ENCODE peak calls at places on chromosomes 4 and X, in nine cellular contexts. One of them, this sample, is unnamed. For H3K4me1, the result is how much of the 10 kb centered on the place peaks cover.

GRCh38 chrX:13664026-13664425 is 11.1 kb downstream of the TCEANC start:
- ATAC-seq in upper lobe of right lung: no peak
- ATAC-seq in CD8-positive, alpha-beta T cell: no peak
- ATAC-seq in Panc1: no peak
- ATAC-seq in HCT116: no peak
- ATAC-seq in K562: no peak
- ATAC-seq in IMR-90: no peak
- ATAC-seq in body of pancreas: no peak
- ATAC-seq in heart right ventricle: peak
- ATAC-seq in this sample: no peak

GRCh38 chr4:22233257-22233656 is 282.6 kb downstream of the ADGRA3 start:
- ATAC-seq in upper lobe of right lung: no peak
- ATAC-seq in CD8-positive, alpha-beta T cell: no peak
- ATAC-seq in Panc1: no peak
- ATAC-seq in HCT116: no peak
- ATAC-seq in K562: no peak
- ATAC-seq in IMR-90: no peak
- ATAC-seq in body of pancreas: no peak
- ATAC-seq in heart right ventricle: no peak
- ATAC-seq in this sample: no peak

GRCh38 chr4:88171206-88171605 is 12.8 kb upstream of the ABCG2 start:
- ATAC-seq in upper lobe of right lung: no peak
- ATAC-seq in CD8-positive, alpha-beta T cell: no peak
- ATAC-seq in Panc1: no peak
- ATAC-seq in HCT116: no peak
- ATAC-seq in K562: no peak
- ATAC-seq in IMR-90: no peak
- ATAC-seq in body of pancreas: no peak
- ATAC-seq in heart right ventricle: no peak
- ATAC-seq in this sample: no peak

GRCh38 chrX:86604620-86605019 is 456.4 kb downstream of the DACH2 start:
- ATAC-seq in upper lobe of right lung: no peak
- ATAC-seq in CD8-positive, alpha-beta T cell: no peak
- ATAC-seq in Panc1: no peak
- ATAC-seq in HCT116: no peak
- ATAC-seq in K562: no peak
- ATAC-seq in IMR-90: no peak
- ATAC-seq in body of pancreas: no peak
- ATAC-seq in heart right ventricle: no peak
- ATAC-seq in this sample: no peak

GRCh38 chr4:15162465-15163283 is 160.4 kb downstream of the CPEB2 start:
- ATAC-seq in upper lobe of right lung: peak
- ATAC-seq in CD8-positive, alpha-beta T cell: no peak
- ATAC-seq in Panc1: no peak
- ATAC-seq in HCT116: peak
- ATAC-seq in K562: peak
- ATAC-seq in IMR-90: peak
- ATAC-seq in body of pancreas: no peak
- ATAC-seq in heart right ventricle: no peak
- ATAC-seq in this sample: peak

GRCh38 chr4:111046811-111047210 is 423.9 kb upstream of the PITX2 start:
- ATAC-seq in upper lobe of right lung: no peak
- ATAC-seq in CD8-positive, alpha-beta T cell: no peak
- ATAC-seq in Panc1: no peak
- ATAC-seq in HCT116: no peak
- ATAC-seq in K562: no peak
- ATAC-seq in IMR-90: no peak
- ATAC-seq in body of pancreas: no peak
- ATAC-seq in heart right ventricle: no peak
- ATAC-seq in this sample: no peak

GRCh38 chr4:102593147-102593546 is 92.0 kb downstream of the NFKB1 start:
- ATAC-seq in upper lobe of right lung: no peak
- ATAC-seq in CD8-positive, alpha-beta T cell: no peak
- ATAC-seq in Panc1: no peak
- ATAC-seq in HCT116: no peak
- ATAC-seq in K562: no peak
- ATAC-seq in IMR-90: no peak
- ATAC-seq in body of pancreas: no peak
- ATAC-seq in heart right ventricle: no peak
- ATAC-seq in this sample: no peak

GRCh38 chr4:2417765-2418651 is at the start of gene ZFYVE28:
- ATAC-seq in upper lobe of right lung: no peak
- ATAC-seq in CD8-positive, alpha-beta T cell: no peak
- ATAC-seq in Panc1: peak
- ATAC-seq in HCT116: peak
- ATAC-seq in K562: peak
- ATAC-seq in IMR-90: peak
- ATAC-seq in body of pancreas: no peak
- ATAC-seq in heart right ventricle: no peak
- ATAC-seq in this sample: peak

GRCh38 chr4:77629885-77630284 is 24.3 kb downstream of the CXCL13 start:
- ATAC-seq in upper lobe of right lung: no peak
- ATAC-seq in CD8-positive, alpha-beta T cell: no peak
- ATAC-seq in Panc1: no peak
- ATAC-seq in HCT116: no peak
- ATAC-seq in K562: no peak
- ATAC-seq in IMR-90: no peak
- ATAC-seq in body of pancreas: no peak
- ATAC-seq in heart right ventricle: no peak
- ATAC-seq in this sample: no peak

GRCh38 chrX:103877571-103877970 is 45.5 kb upstream of the RAB9B start:
- ATAC-seq in upper lobe of right lung: no peak
- ATAC-seq in CD8-positive, alpha-beta T cell: no peak
- ATAC-seq in Panc1: no peak
- ATAC-seq in HCT116: no peak
- ATAC-seq in K562: no peak
- ATAC-seq in IMR-90: no peak
- ATAC-seq in body of pancreas: no peak
- ATAC-seq in heart right ventricle: no peak
- ATAC-seq in this sample: no peak

GRCh38 chr4:38687571-38688011 is 23.6 kb downstream of the KLF3 start:
- ATAC-seq in upper lobe of right lung: no peak
- ATAC-seq in CD8-positive, alpha-beta T cell: no peak
- ATAC-seq in Panc1: no peak
- ATAC-seq in HCT116: peak
- ATAC-seq in K562: no peak
- ATAC-seq in IMR-90: no peak
- ATAC-seq in body of pancreas: no peak
- ATAC-seq in heart right ventricle: no peak
- ATAC-seq in this sample: no peak

GRCh38 chr4:53618321-53618720 is 27.0 kb upstream of the LNX1 start:
- ATAC-seq in upper lobe of right lung: no peak
- ATAC-seq in CD8-positive, alpha-beta T cell: no peak
- ATAC-seq in Panc1: no peak
- ATAC-seq in HCT116: no peak
- ATAC-seq in K562: no peak
- ATAC-seq in IMR-90: no peak
- ATAC-seq in body of pancreas: no peak
- ATAC-seq in heart right ventricle: peak
- ATAC-seq in this sample: no peak

GRCh38 chr4:150045410-150045809 is 32.8 kb upstream of the DCLK2 start:
- ATAC-seq in upper lobe of right lung: no peak
- ATAC-seq in CD8-positive, alpha-beta T cell: no peak
- ATAC-seq in Panc1: no peak
- ATAC-seq in HCT116: no peak
- ATAC-seq in K562: no peak
- ATAC-seq in IMR-90: no peak
- ATAC-seq in body of pancreas: no peak
- ATAC-seq in heart right ventricle: no peak
- ATAC-seq in this sample: no peak

GRCh38 chr4:150047546-150047945 is 30.7 kb upstream of the DCLK2 start:
- ATAC-seq in upper lobe of right lung: no peak
- ATAC-seq in CD8-positive, alpha-beta T cell: no peak
- ATAC-seq in Panc1: no peak
- ATAC-seq in HCT116: no peak
- ATAC-seq in K562: no peak
- ATAC-seq in IMR-90: no peak
- ATAC-seq in body of pancreas: no peak
- ATAC-seq in heart right ventricle: no peak
- ATAC-seq in this sample: no peak

GRCh38 chr4:150049682-150050081 is 28.6 kb upstream of the DCLK2 start:
- ATAC-seq in upper lobe of right lung: no peak
- ATAC-seq in CD8-positive, alpha-beta T cell: no peak
- ATAC-seq in Panc1: no peak
- ATAC-seq in HCT116: no peak
- ATAC-seq in K562: no peak
- ATAC-seq in IMR-90: no peak
- ATAC-seq in body of pancreas: no peak
- ATAC-seq in heart right ventricle: no peak
- ATAC-seq in this sample: no peak

GRCh38 chr4:150044517-150044916 is 33.7 kb upstream of the DCLK2 start:
- ATAC-seq in upper lobe of right lung: no peak
- ATAC-seq in CD8-positive, alpha-beta T cell: no peak
- ATAC-seq in Panc1: no peak
- ATAC-seq in HCT116: no peak
- ATAC-seq in K562: no peak
- ATAC-seq in IMR-90: no peak
- ATAC-seq in body of pancreas: no peak
- ATAC-seq in heart right ventricle: no peak
- ATAC-seq in this sample: no peak

GRCh38 chr4:150046728-150047217 is 31.5 kb upstream of the DCLK2 start:
- ATAC-seq in upper lobe of right lung: no peak
- ATAC-seq in CD8-positive, alpha-beta T cell: no peak
- ATAC-seq in Panc1: no peak
- ATAC-seq in HCT116: no peak
- ATAC-seq in K562: no peak
- ATAC-seq in IMR-90: no peak
- ATAC-seq in body of pancreas: no peak
- ATAC-seq in heart right ventricle: no peak
- ATAC-seq in this sample: no peak
- H3K27ac ChIP-seq in upper lobe of right lung: no peak
- H3K27ac ChIP-seq in CD8-positive, alpha-beta T cell: no peak
- H3K27ac ChIP-seq in Panc1: no peak
- H3K27ac ChIP-seq in HCT116: no peak
- H3K27ac ChIP-seq in K562: no peak
- H3K27ac ChIP-seq in IMR-90: no peak
- H3K27ac ChIP-seq in body of pancreas: no peak
- H3K27ac ChIP-seq in heart right ventricle: no peak
- H3K27ac ChIP-seq in this sample: no peak

DNA sequence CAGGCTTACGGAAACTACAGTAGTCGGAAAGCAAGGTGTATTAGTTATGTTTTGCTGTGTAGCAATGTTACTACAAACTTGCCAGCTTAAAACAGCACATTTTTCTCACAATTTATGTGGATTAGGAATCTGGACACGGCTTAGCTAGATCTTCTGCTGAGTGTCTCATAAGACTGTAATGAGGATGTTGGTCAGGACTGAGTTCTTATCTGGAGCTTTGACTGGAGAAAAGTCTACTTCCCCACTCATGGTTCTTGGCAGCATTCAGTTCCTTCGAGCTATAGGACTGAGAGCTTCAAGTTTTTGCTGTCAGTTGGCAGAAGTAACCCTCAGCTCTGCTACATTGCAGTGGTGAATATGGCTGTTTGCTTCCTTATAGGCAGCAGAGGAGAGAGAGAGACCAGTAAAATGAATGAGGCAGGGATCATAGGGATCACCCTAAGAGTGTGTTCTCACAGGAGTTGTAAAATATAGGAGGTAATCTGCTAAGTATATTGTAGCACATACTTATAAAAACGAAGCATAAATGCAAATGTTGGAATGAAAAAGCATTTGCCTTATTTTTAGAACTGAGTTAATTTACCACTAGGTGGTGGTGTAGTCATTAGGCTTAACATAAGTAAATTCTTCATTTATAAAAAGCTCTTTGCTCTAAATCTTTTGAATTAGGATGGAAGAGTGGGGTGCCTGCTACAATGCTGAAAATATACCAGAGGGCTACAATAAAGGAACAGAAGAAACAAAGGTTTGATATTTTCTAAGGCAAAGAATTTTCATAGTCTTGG is 38.6 kb downstream of the ALG13 start:
- ATAC-seq in upper lobe of right lung: no peak
- ATAC-seq in CD8-positive, alpha-beta T cell: no peak
- ATAC-seq in Panc1: no peak
- ATAC-seq in HCT116: no peak
- ATAC-seq in K562: no peak
- ATAC-seq in IMR-90: peak
- ATAC-seq in body of pancreas: no peak
- ATAC-seq in heart right ventricle: no peak
- ATAC-seq in this sample: no peak
- TF ChIP-seq CTCF in upper lobe of right lung: peak
- TF ChIP-seq CTCF in CD8-positive, alpha-beta T cell: no peak
- TF ChIP-seq CTCF in Panc1: peak
- TF ChIP-seq CTCF in HCT116: peak
- TF ChIP-seq CTCF in K562: peak
- TF ChIP-seq CTCF in IMR-90: peak
- TF ChIP-seq CTCF in body of pancreas: peak
- TF ChIP-seq CTCF in heart right ventricle: peak
- TF ChIP-seq CTCF in this sample: peak

GRCh38 chr4:169256101-169256612 is 14.6 kb downstream of the SH3RF1 start:
- ATAC-seq in upper lobe of right lung: no peak
- ATAC-seq in CD8-positive, alpha-beta T cell: no peak
- ATAC-seq in Panc1: no peak
- ATAC-seq in HCT116: no peak
- ATAC-seq in K562: no peak
- ATAC-seq in IMR-90: no peak
- ATAC-seq in body of pancreas: no peak
- ATAC-seq in heart right ventricle: no peak
- ATAC-seq in this sample: no peak
- H3K4me1 ChIP-seq in upper lobe of right lung: half or more
- H3K4me1 ChIP-seq in CD8-positive, alpha-beta T cell: under half
- H3K4me1 ChIP-seq in Panc1: under half
- H3K4me1 ChIP-seq in HCT116: half or more
- H3K4me1 ChIP-seq in K562: under half
- H3K4me1 ChIP-seq in IMR-90: under half
- H3K4me1 ChIP-seq in body of pancreas: half or more
- H3K4me1 ChIP-seq in heart right ventricle: half or more
- H3K4me1 ChIP-seq in this sample: under half

GRCh38 chr4:12791536-12791935 is 692.6 kb downstream of the RAB28 start:
- ATAC-seq in upper lobe of right lung: no peak
- ATAC-seq in CD8-positive, alpha-beta T cell: no peak
- ATAC-seq in Panc1: no peak
- ATAC-seq in HCT116: no peak
- ATAC-seq in K562: no peak
- ATAC-seq in IMR-90: no peak
- ATAC-seq in body of pancreas: no peak
- ATAC-seq in heart right ventricle: peak
- ATAC-seq in this sample: no peak
- H3K27ac ChIP-seq in upper lobe of right lung: no peak
- H3K27ac ChIP-seq in CD8-positive, alpha-beta T cell: no peak
- H3K27ac ChIP-seq in Panc1: no peak
- H3K27ac ChIP-seq in HCT116: no peak
- H3K27ac ChIP-seq in K562: no peak
- H3K27ac ChIP-seq in IMR-90: no peak
- H3K27ac ChIP-seq in body of pancreas: no peak
- H3K27ac ChIP-seq in heart right ventricle: no peak
- H3K27ac ChIP-seq in this sample: no peak

GRCh38 chr4:133584714-133585113 is 435.6 kb downstream of the PCDH10 start:
- ATAC-seq in upper lobe of right lung: no peak
- ATAC-seq in CD8-positive, alpha-beta T cell: no peak
- ATAC-seq in Panc1: no peak
- ATAC-seq in HCT116: peak
- ATAC-seq in K562: no peak
- ATAC-seq in IMR-90: no peak
- ATAC-seq in body of pancreas: no peak
- ATAC-seq in heart right ventricle: no peak
- ATAC-seq in this sample: no peak
- TF ChIP-seq CTCF in upper lobe of right lung: no peak
- TF ChIP-seq CTCF in CD8-positive, alpha-beta T cell: no peak
- TF ChIP-seq CTCF in Panc1: peak
- TF ChIP-seq CTCF in HCT116: peak
- TF ChIP-seq CTCF in K562: no peak
- TF ChIP-seq CTCF in IMR-90: no peak
- TF ChIP-seq CTCF in body of pancreas: no peak
- TF ChIP-seq CTCF in heart right ventricle: no peak
- TF ChIP-seq CTCF in this sample: no peak

This sample was measured in gastroesophageal sphincter.